ENCODE peak calls at places on chromosome 16, in ten cellular contexts. S is mesendoderm; G is cardiac muscle cell; H is lung; Y is adipocyte; C is A549; B is HepG2; N is ovary; F is CD8-positive, alpha-beta T cell; W is left ventricle myocardium inferior. Q is an unnamed sample. For H3K4me1, the result is how much of the 10 kb centered on the place peaks cover.

GRCh38 chr16:85636234-85636812 is 23.2 kb downstream of the GSE1 start:
- DNase-seq in N (no peak), F (no peak), H (no peak), S (no peak), B (no peak), W (no peak), Y (no peak), C (no peak), G (no peak), Q (no peak)

GRCh38 chr16:46555981-46556380 is 65.2 kb downstream of the SHCBP1 start:
- DNase-seq in W (no peak), B (no peak), N (no peak), C (no peak), F (no peak), H (no peak), Y (no peak), S (no peak), G (no peak), Q (no peak)

GRCh38 chr16:69073181-69073669 is 32.2 kb upstream of the HAS3 start:
- DNase-seq in F (no peak), N (no peak), C (peak), S (peak), W (no peak), B (peak), G (peak), Y (peak), H (peak), Q (no peak)

GRCh38 chr16:85555549-85556455 is 57.3 kb upstream of the GSE1 start:
- DNase-seq in Y (peak), W (peak), B (peak), H (peak), S (peak), F (no peak), G (peak), C (peak), N (peak), Q (peak)

GRCh38 chr16:85782476-85782875 is 16.9 kb downstream of the EMC8 start:
- DNase-seq in H (no peak), W (no peak), Y (no peak), F (no peak), B (no peak), N (no peak), C (no peak), G (no peak), S (no peak), Q (no peak)

GRCh38 chr16:63925221-63925620 is 1196.6 kb downstream of the CDH11 start:
- DNase-seq in W (no peak), G (no peak), C (no peak), F (no peak), Y (no peak), B (no peak), N (no peak), S (no peak), H (no peak), Q (no peak)

GRCh38 chr16:85586360-85587145 is 26.6 kb upstream of the GSE1 start:
- DNase-seq in W (peak), Y (no peak), B (no peak), C (no peak), F (no peak), G (no peak), H (no peak), N (no peak), S (no peak), Q (no peak)

GRCh38 chr16:57019746-57020145 is 30.4 kb downstream of the NLRC5 start:
- DNase-seq in C (no peak), G (no peak), S (no peak), F (no peak), Y (no peak), N (no peak), B (no peak), H (no peak), W (no peak), Q (no peak)

GRCh38 chr16:68902376-68903345 is 59.3 kb downstream of the TANGO6 start:
- DNase-seq in N (no peak), S (peak), F (no peak), W (no peak), Y (peak), B (peak), H (peak), G (peak), C (peak), Q (no peak)

GRCh38 chr16:74896389-74897370 is 88.2 kb downstream of the WDR59 start:
- DNase-seq in N (no peak), Y (peak), S (no peak), H (no peak), W (no peak), F (no peak), B (no peak), G (peak), C (peak), Q (no peak)

GRCh38 chr16:81486555-81487061 is 42.0 kb downstream of the CMIP start:
- DNase-seq in W (peak), Y (peak), C (no peak), B (no peak), G (peak), H (no peak), S (no peak), F (no peak), N (peak), Q (peak)

GRCh38 chr16:83779881-83780280 is 27.9 kb upstream of the HSBP1 start:
- DNase-seq in C (no peak), B (no peak), H (no peak), S (no peak), Y (peak), F (no peak), W (no peak), G (peak), N (no peak), Q (no peak)

GRCh38 chr16:31344712-31345111 is 10.3 kb upstream of the ITGAX start:
- DNase-seq in H (no peak), F (no peak), B (peak), G (no peak), Y (no peak), W (no peak), S (no peak), N (no peak), C (no peak), Q (no peak)

GRCh38 chr16:85451646-85452363 is 161.3 kb upstream of the GSE1 start:
- DNase-seq in N (no peak), C (no peak), G (no peak), W (no peak), S (no peak), H (no peak), Y (no peak), B (no peak), F (no peak), Q (no peak)

GRCh38 chr16:55842369-55843104 is 9.6 kb upstream of the CES1 start:
- DNase-seq in G (peak), N (no peak), Y (peak), H (no peak), B (peak), S (peak), W (no peak), C (peak), F (peak), Q (no peak)

GRCh38 chr16:54409982-54410381 is 123.4 kb upstream of the IRX3 start:
- DNase-seq in B (no peak), C (no peak), Y (no peak), S (no peak), N (no peak), H (no peak), F (no peak), G (no peak), W (no peak), Q (no peak)

GRCh38 chr16:67027046-67027445 is 1.9 kb upstream of the CBFB start:
- DNase-seq in W (no peak), F (no peak), C (no peak), N (peak), B (no peak), H (no peak), S (no peak), Y (no peak), G (no peak), Q (no peak)

GRCh38 chr16:17434006-17434405 is 36.8 kb downstream of the XYLT1 start:
- DNase-seq in G (peak), N (no peak), W (peak), C (no peak), F (no peak), Y (no peak), S (no peak), H (no peak), B (no peak), Q (peak)

GRCh38 chr16:10332301-10332700 is 53.6 kb upstream of the ATF7IP2 start:
- DNase-seq in B (peak), G (no peak), N (no peak), C (no peak), F (no peak), S (peak), Y (no peak), H (no peak), W (no peak), Q (no peak)
- H3K4me1 ChIP-seq in B (half or more), G (under half), N (under half), C (under half), F (under half), S (under half), Y (under half), H (under half), W (under half), Q (under half)

GRCh38 chr16:681746-682427 is 1.7 kb downstream of the STUB1 start:
- DNase-seq in F (no peak), H (no peak), G (peak), S (no peak), N (peak), C (no peak), Y (no peak), W (no peak), B (no peak), Q (no peak)

GRCh38 chr16:683396-684066 is 603 bp downstream of the JMJD8 start:
- DNase-seq in G (no peak), F (no peak), C (no peak), H (no peak), Y (no peak), S (peak), W (no peak), N (peak), B (no peak), Q (peak)

GRCh38 chr16:684067-684794 is at the start of gene JMJD8:
- DNase-seq in H (peak), G (peak), W (peak), B (no peak), Y (peak), C (peak), N (peak), F (peak), S (peak), Q (peak)

GRCh38 chr16:680967-681745 is 946 bp downstream of the STUB1 start:
- DNase-seq in G (peak), W (no peak), C (no peak), S (no peak), N (peak), Y (peak), F (no peak), H (no peak), B (peak), Q (no peak)

DNA sequence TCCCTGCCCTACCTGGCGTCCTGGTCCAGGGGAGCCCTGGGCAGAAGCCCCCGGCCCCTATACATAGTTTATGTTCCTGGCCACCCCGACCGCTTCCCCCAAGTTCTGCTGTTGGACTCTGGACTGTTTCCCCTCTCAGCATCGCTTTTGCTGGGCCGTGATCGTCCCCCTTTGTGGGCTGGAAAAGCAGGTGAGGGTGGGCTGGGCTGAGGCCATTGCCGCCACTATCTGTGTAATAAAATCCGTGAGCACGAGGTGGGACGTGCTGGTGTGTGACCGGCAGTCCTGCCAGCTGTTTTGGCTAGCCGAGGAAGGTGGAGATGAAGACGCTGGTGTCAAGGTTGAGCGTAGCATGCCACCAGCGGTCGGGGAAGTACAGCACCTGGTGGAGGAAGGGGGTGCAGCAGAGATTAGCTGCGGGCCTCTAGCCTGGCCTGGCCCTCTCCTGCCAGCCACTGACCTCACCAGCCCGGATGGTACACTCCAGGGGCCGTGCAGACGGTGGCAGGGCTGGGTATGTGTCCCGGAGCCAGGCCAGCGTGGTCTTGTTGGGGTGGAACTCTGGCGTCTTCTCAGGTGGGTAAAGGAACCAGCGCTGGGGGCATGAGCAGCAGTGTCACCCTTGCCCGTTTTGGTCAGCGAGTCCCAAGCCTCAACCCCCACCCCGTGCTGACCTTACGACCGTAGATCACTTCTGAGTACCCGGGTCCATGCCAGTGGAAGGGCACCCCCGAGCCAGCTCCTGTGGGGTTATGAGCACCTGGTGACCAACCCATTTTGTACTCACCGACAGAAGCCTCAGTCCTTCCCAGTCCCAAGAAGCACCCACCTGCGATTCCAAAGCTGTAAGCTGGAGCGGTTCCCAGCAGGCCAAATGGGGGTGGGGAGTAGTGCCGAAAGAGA is 1.4 kb downstream of the JMJD8 start:
- DNase-seq in H (no peak), B (no peak), W (no peak), N (peak), Y (no peak), C (no peak), F (no peak), G (no peak), S (no peak), Q (no peak)
- H3K4me1 ChIP-seq in H (under half), B (under half), W (half or more), N (under half), Y (under half), C (under half), F (under half), G (under half), S (under half), Q (under half)

DNA sequence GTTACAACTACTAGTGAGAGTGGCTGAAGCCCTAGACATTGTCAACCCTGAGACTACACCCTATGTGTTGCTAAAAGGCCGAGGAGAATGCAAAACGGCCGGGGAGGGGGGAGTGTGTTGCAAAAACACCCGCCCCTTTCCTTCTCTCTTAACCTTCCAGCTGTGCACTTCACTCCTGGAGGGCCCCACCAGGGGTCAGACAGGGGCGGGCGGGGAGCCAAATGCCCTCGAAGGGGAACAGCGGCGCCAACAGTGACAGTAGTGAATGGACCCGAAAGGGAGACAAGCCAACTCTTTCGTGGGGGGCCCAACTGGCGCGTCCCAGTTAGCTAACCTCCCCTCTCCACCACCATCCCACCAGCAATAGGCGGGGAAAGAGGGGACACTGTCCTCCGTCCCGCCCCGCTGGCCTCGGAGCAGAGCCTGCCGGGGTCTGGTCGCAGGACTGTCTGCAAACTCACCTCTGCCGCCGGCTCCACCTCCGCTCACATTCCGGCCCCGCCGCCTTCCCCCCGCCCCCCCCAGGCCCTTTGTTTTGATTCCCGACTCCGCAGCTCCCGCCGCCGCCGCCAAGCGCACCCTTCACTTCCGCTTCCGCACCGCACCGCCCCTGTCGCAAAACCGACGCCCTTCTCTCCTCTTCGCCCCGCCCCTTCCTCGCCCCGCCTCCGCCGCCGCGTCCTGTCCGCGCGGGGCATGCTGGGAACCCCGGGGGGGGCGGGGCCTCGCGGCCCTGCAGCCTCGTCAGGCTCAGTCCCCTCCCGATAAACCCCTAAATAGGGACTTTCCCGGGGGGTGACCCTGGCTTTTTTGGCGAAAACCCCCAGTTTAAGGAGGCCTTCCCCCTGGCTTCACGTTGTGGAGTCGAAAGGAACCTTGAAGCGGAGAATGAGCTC is at the start of gene MARF1:
- DNase-seq in F (peak), W (peak), S (peak), Y (peak), G (peak), C (peak), N (peak), B (peak), H (peak), Q (peak)
- H3K4me1 ChIP-seq in F (under half), W (under half), S (under half), Y (under half), G (under half), C (under half), N (under half), B (half or more), H (under half), Q (under half)

GRCh38 chr16:65522412-65522811 is 400.5 kb upstream of the CDH11 start:
- DNase-seq in G (no peak), C (no peak), W (no peak), N (no peak), B (no peak), H (no peak), S (no peak), Y (no peak), F (no peak), Q (no peak)
- H3K4me1 ChIP-seq in G (under half), C (under half), W (under half), N (under half), B (under half), H (under half), S (under half), Y (under half), F (under half), Q (under half)

DNA sequence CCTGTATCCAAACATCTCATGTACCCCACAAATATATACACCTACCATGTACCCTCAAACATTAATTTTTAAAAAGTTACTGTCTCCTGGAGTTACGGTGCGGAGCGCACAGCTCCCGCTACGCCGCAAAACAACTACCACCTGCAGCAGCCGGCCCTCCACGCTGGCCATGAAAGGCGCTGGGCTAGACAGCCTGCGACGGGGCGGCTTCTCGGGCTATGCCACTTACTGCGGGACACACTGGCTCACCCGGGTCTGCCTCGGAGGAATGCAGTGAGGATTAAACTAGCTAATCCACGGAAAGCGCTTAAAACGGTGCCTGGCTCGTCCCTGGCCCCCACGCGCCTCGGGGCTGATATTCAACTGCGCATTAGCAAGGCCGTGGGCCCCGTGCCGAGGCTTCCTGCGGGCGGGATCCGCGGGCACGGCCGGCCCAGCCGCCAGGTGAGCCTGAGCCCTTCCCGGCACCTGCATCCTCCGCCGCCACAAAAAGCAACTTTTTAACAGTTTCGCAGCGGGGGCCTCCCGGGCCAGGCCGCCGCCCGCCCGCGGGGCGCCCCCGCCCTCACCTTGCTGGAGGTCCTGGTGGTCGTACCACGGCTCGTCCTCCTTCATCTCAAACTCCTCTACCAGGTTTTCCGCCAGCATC is 633 bp downstream of the CDR2 start:
- DNase-seq in S (peak), B (no peak), F (peak), W (peak), C (no peak), H (peak), G (no peak), Y (peak), N (peak), Q (peak)
- H3K4me1 ChIP-seq in S (under half), B (half or more), F (under half), W (half or more), C (under half), H (under half), G (under half), Y (under half), N (under half), Q (under half)

DNA sequence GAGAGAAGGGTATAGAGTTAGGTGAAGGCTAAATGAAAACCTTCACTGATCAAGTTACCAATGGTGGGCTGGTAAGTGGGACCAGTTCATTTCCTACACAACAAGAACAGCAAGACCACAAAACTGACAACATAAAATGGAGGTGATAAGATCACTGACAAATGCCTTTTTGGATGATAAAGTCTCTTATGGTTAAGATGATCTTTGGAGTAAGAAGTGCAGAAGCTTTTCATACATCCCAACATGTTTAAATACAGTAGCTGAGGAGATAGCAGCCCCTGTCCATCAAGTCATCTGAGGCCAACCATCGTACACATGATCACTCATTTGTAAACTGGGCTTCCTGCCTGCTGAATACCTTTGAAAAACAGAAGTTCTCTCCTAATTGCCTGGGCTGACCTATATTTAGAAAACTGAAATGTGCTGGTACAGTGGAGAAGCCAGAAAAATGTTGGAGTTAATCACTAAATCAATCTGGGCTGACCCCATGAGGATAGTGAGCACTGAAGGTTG is 259.0 kb upstream of the ZFHX3 start:
- DNase-seq in F (no peak), Y (no peak), G (no peak), B (no peak), N (no peak), H (no peak), C (no peak), W (no peak), S (no peak), Q (no peak)
- H3K4me1 ChIP-seq in F (under half), Y (under half), G (under half), B (under half), N (under half), H (under half), C (under half), W (under half), S (under half), Q (under half)

GRCh38 chr16:50559804-50560514 is 11.8 kb downstream of the NKD1 start:
- DNase-seq in W (no peak), C (no peak), N (no peak), Y (no peak), H (no peak), F (no peak), S (no peak), G (no peak), B (no peak), Q (no peak)
- H3K4me1 ChIP-seq in W (under half), C (under half), N (under half), Y (under half), H (under half), F (under half), S (under half), G (under half), B (half or more), Q (under half)

GRCh38 chr16:89442990-89443726 is 47.2 kb downstream of the ANKRD11 start:
- DNase-seq in G (peak), Y (peak), F (no peak), N (no peak), H (peak), B (peak), W (no peak), S (peak), C (peak), Q (peak)
- H3K4me1 ChIP-seq in G (half or more), Y (half or more), F (half or more), N (under half), H (under half), B (half or more), W (half or more), S (under half), C (half or more), Q (under half)